ENCODE peak calls at places on chromosomes 3 and 15, in four cellular contexts. D is fibroblast of mammary gland, H is DND-41, O is amygdala. L is an unnamed sample.

GRCh38 chr3:134079111-134079531 is 49.4 kb upstream of the SLCO2A1 start:
- DNase-seq in H (no peak), D (peak), O (no peak), L (no peak)

GRCh38 chr15:50145451-50145872 is 26.4 kb upstream of the ATP8B4 start:
- DNase-seq in H (no peak), O (no peak), D (peak), L (no peak)

GRCh38 chr3:132822266-132822665 is 100.1 kb upstream of the NPHP3 start:
- DNase-seq in D (peak), O (no peak), H (no peak), L (no peak)

GRCh38 chr3:67384790-67385397 is 269.5 kb downstream of the SUCLG2 start:
- DNase-seq in H (peak), D (peak), O (no peak), L (no peak)

GRCh38 chr3:43733459-43734384 is 43.0 kb downstream of the ABHD5 start:
- DNase-seq in O (no peak), D (peak), H (no peak), L (no peak)

GRCh38 chr3:38004415-38005075 is 14.0 kb downstream of the VILL start:
- DNase-seq in O (peak), H (peak), D (peak), L (no peak)

GRCh38 chr3:13494463-13495350 is 14.6 kb downstream of the HDAC11 start:
- DNase-seq in H (no peak), O (no peak), D (no peak), L (no peak)

GRCh38 chr3:89560546-89560945 is 453.1 kb downstream of the EPHA3 start:
- DNase-seq in O (no peak), H (no peak), D (no peak), L (no peak)

GRCh38 chr3:48428088-48428862 is 1.6 kb downstream of the PLXNB1 start:
- DNase-seq in O (no peak), D (no peak), H (no peak), L (no peak)

GRCh38 chr15:81336568-81336967 is 12.6 kb upstream of the STARD5 start:
- DNase-seq in H (peak), D (peak), O (no peak), L (no peak)

GRCh38 chr3:56197259-56197965 is 270.9 kb downstream of the ERC2 start:
- DNase-seq in H (no peak), D (peak), O (no peak), L (no peak)

GRCh38 chr15:56817266-56817665 is 84.0 kb upstream of the ZNF280D start:
- DNase-seq in D (peak), O (no peak), H (no peak), L (no peak)

GRCh38 chr3:80000022-80000421 is 232.2 kb upstream of the ROBO1 start:
- DNase-seq in O (no peak), H (no peak), D (no peak), L (no peak)

GRCh38 chr3:192843742-192844350 is 73.8 kb downstream of the MB21D2 start:
- DNase-seq in H (no peak), O (no peak), D (no peak), L (no peak)

GRCh38 chr3:12351145-12351544 is 62.3 kb downstream of the PPARG start:
- DNase-seq in D (peak), H (no peak), O (no peak), L (no peak)

GRCh38 chr15:75069301-75069925 is 46.0 kb downstream of the PPCDC start:
- DNase-seq in D (no peak), H (no peak), O (no peak), L (no peak)

GRCh38 chr15:57496946-57497944 is 94.5 kb upstream of the MYZAP start:
- DNase-seq in O (no peak), H (no peak), D (no peak), L (no peak)

GRCh38 chr15:90530250-90531051 is 728 bp downstream of the CRTC3 start:
- DNase-seq in D (peak), H (peak), O (peak), L (no peak)

GRCh38 chr3:53806182-53807116 is 39.8 kb downstream of the CHDH start:
- DNase-seq in H (no peak), O (no peak), D (peak), L (no peak)

GRCh38 chr3:110710605-110711004 is 361.0 kb upstream of the NECTIN3 start:
- DNase-seq in H (no peak), D (no peak), O (no peak), L (no peak)

GRCh38 chr3:52144034-52144795 is 10.0 kb downstream of the POC1A start:
- DNase-seq in O (peak), H (peak), D (peak), L (peak)

GRCh38 chr3:151425640-151426336 is 35.1 kb downstream of the IGSF10 start:
- DNase-seq in D (no peak), O (no peak), H (no peak), L (no peak)

GRCh38 chr15:32870240-32871033 is 152.6 kb downstream of the GREM1 start:
- DNase-seq in H (no peak), O (no peak), D (peak), L (no peak)

GRCh38 chr15:101641894-101642293 is 10.3 kb downstream of the TM2D3 start:
- DNase-seq in O (no peak), D (no peak), H (peak), L (no peak)

GRCh38 chr3:128328546-128329458 is 137.9 kb downstream of the DNAJB8 start:
- DNase-seq in H (no peak), D (no peak), O (no peak), L (no peak)

L was measured in cerebellar nuclear complex.